ENCODE peak calls at places on chromosomes 2 and 18, in six cellular contexts. D, F, X, E, B and N are unnamed samples.

GRCh38 chr2:48829569-48829968 is 74.0 kb upstream of the LHCGR start:
- DNase-seq in F (no peak), X (no peak), D (no peak), B (no peak), E (no peak), N (no peak)

GRCh38 chr2:31347788-31348187 is 66.8 kb downstream of the XDH start:
- DNase-seq in D (no peak), B (no peak), E (no peak), X (no peak), F (peak; percentile 63), N (peak; percentile 16)

GRCh38 chr18:12862467-12862866 is 21.6 kb downstream of the PTPN2 start:
- DNase-seq in E (no peak), F (no peak), X (no peak), B (no peak), D (peak; percentile 90), N (no peak)

GRCh38 chr18:73793386-73793785 is 354.2 kb downstream of the FBXO15 start:
- DNase-seq in F (peak; percentile 59), E (no peak), B (no peak), X (no peak), D (peak; percentile 73), N (no peak)

GRCh38 chr18:62781893-62782292 is 66.6 kb downstream of the PHLPP1 start:
- DNase-seq in E (no peak), B (no peak), X (no peak), F (peak; percentile 94), D (peak; percentile 93), N (no peak)

GRCh38 chr2:63710732-63711131 is 122.0 kb downstream of the MDH1 start:
- DNase-seq in B (no peak), X (no peak), D (no peak), E (no peak), F (no peak), N (no peak)

GRCh38 chr2:231386446-231386845 is 9.1 kb upstream of the B3GNT7 start:
- DNase-seq in X (no peak), D (peak; percentile 17), F (peak; percentile 84), B (no peak), E (no peak), N (no peak)

GRCh38 chr2:235944591-235944990 is 223.6 kb downstream of the GBX2 start:
- DNase-seq in X (no peak), E (no peak), D (no peak), B (no peak), F (no peak), N (no peak)

GRCh38 chr18:48292229-48292628 is 117.0 kb downstream of the ZBTB7C start:
- DNase-seq in F (no peak), D (no peak), B (no peak), X (no peak), E (no peak), N (no peak)

GRCh38 chr18:48892146-48892855 is 58.5 kb downstream of the SMAD7 start:
- DNase-seq in B (no peak), X (peak; percentile 21), F (no peak), D (peak; percentile 65), E (no peak), N (no peak)

GRCh38 chr2:64982932-64983331 is 6.3 kb upstream of the SLC1A4 start:
- DNase-seq in X (no peak), F (no peak), B (no peak), D (no peak), E (no peak), N (no peak)

GRCh38 chr18:36378194-36378593 is 80.7 kb downstream of the FHOD3 start:
- DNase-seq in B (no peak), D (no peak), E (no peak), F (peak; percentile 36), X (no peak), N (no peak)

GRCh38 chr18:71442830-71443229 is 1101.3 kb downstream of the CBLN2 start:
- DNase-seq in F (no peak), B (no peak), X (no peak), E (no peak), D (no peak), N (no peak)

GRCh38 chr2:235024951-235025773 is 73.3 kb downstream of the SH3BP4 start:
- DNase-seq in F (no peak), D (no peak), E (no peak), B (no peak), X (no peak), N (no peak)

GRCh38 chr18:58970943-58971799 is 106.5 kb downstream of the ZNF532 start:
- DNase-seq in X (no peak), B (no peak), E (no peak), F (no peak), D (no peak), N (no peak)

GRCh38 chr2:163774862-163775261 is 39.1 kb upstream of the FIGN start:
- DNase-seq in B (no peak), D (peak; percentile 97), E (no peak), X (no peak), F (peak; percentile 78), N (peak; percentile 68)

GRCh38 chr2:74006424-74006823 is 21.7 kb downstream of the TET3 start:
- DNase-seq in B (no peak), D (no peak), X (peak; percentile 80), E (no peak), F (no peak), N (no peak)

GRCh38 chr2:23199115-23199918 is 185.7 kb upstream of the KLHL29 start:
- DNase-seq in X (no peak), D (peak; percentile 32), F (peak; percentile 41), E (no peak), B (no peak), N (peak; percentile 13)

GRCh38 chr18:73774836-73775509 is 372.7 kb downstream of the FBXO15 start:
- DNase-seq in X (no peak), E (no peak), F (no peak), B (no peak), D (peak; percentile 19), N (peak; percentile 16)

GRCh38 chr2:158498043-158498748 is 41.4 kb downstream of the PKP4 start:
- DNase-seq in E (no peak), D (no peak), X (no peak), B (no peak), F (peak; percentile 32), N (no peak)

GRCh38 chr2:43105586-43106562 is 120.5 kb downstream of the ZFP36L2 start:
- DNase-seq in X (peak; percentile 62), E (peak; percentile 77), B (no peak), F (no peak), D (peak; percentile 48), N (peak; percentile 58)